ENCODE peak calls at places on chromosomes 11 and 22, in nine cellular contexts. G is cardiac muscle cell; O is mucosa of descending colon; L is Peyer's patch; H is CD4-positive, alpha-beta T cell; R is transverse colon; S is heart right ventricle; K is pancreas; U is astrocyte. C is an unnamed sample.
A peak's percentile ranks its signal among the peaks of the same experiment; 100 is the strongest.

GRCh38 chr22:41598081-41598480 is 8.4 kb upstream of the PMM1 start:
- DNase-seq in S (no peak), K (no peak), H (no peak), G (peak; percentile 75), L (no peak), U (peak; percentile 83), R (no peak), O (no peak), C (no peak)

GRCh38 chr22:26561756-26562417 is 28.0 kb downstream of the TPST2 start:
- DNase-seq in K (peak; percentile 95), S (peak; percentile 71), G (no peak), R (no peak), H (no peak), L (no peak), O (no peak), U (no peak), C (no peak)

GRCh38 chr11:44877908-44878459 is 72.7 kb downstream of the TP53I11 start:
- DNase-seq in U (peak; percentile 10), R (no peak), G (peak; percentile 59), K (no peak), L (no peak), S (no peak), O (no peak), H (no peak), C (no peak)

GRCh38 chr11:126190792-126191191 is 20.7 kb downstream of the RPUSD4 start:
- DNase-seq in K (no peak), O (no peak), G (no peak), S (no peak), H (no peak), U (no peak), L (no peak), R (no peak), C (no peak)

GRCh38 chr22:50678651-50679521 is 6.3 kb downstream of the SHANK3 start:
- DNase-seq in H (no peak), R (no peak), O (peak; percentile 33), G (no peak), S (no peak), U (no peak), L (peak; percentile 8), K (no peak), C (peak; percentile 21)

GRCh38 chr11:32071811-32072210 is 19.1 kb upstream of the RCN1 start:
- DNase-seq in O (no peak), U (peak; percentile 75), R (no peak), G (peak; percentile 74), H (no peak), K (no peak), L (no peak), S (no peak), C (peak; percentile 61)

GRCh38 chr11:123045101-123045500 is 16.8 kb downstream of the HSPA8 start:
- DNase-seq in S (no peak), L (no peak), H (no peak), K (no peak), G (no peak), R (no peak), U (no peak), O (no peak), C (no peak)

GRCh38 chr22:34476762-34477161 is 556.5 kb upstream of the LARGE1 start:
- DNase-seq in U (no peak), O (no peak), S (no peak), R (no peak), K (no peak), H (no peak), L (no peak), G (no peak), C (no peak)

GRCh38 chr11:24216488-24216887 is 280.4 kb upstream of the LUZP2 start:
- DNase-seq in S (no peak), H (no peak), R (no peak), G (no peak), L (no peak), K (no peak), U (no peak), O (no peak), C (no peak)

GRCh38 chr11:16784671-16785070 is 46.2 kb downstream of the C11orf58 start:
- DNase-seq in O (no peak), K (no peak), R (no peak), G (peak; percentile 68), S (no peak), L (no peak), U (no peak), H (no peak), C (no peak)

GRCh38 chr22:44309137-44309536 is 3.6 kb downstream of the SHISAL1 start:
- DNase-seq in S (no peak), G (peak; percentile 93), R (peak; percentile 43), K (no peak), L (no peak), O (peak; percentile 68), U (peak; percentile 95), H (no peak), C (no peak)

GRCh38 chr11:130802567-130802966 is 113.7 kb downstream of the SNX19 start:
- DNase-seq in K (no peak), L (no peak), H (no peak), R (no peak), U (no peak), O (no peak), G (no peak), S (no peak), C (no peak)

GRCh38 chr11:117546431-117547160 is 218.9 kb downstream of the CEP164 start:
- DNase-seq in U (no peak), H (no peak), L (no peak), R (no peak), G (no peak), K (no peak), S (no peak), O (peak; percentile 3), C (no peak)

GRCh38 chr11:29161216-29161615 is 855.6 kb downstream of the KCNA4 start:
- DNase-seq in L (no peak), H (no peak), K (no peak), S (no peak), R (no peak), G (no peak), O (no peak), U (peak; percentile 50), C (no peak)

GRCh38 chr11:130861902-130862552 is 54.3 kb downstream of the SNX19 start:
- DNase-seq in U (peak; percentile 73), O (peak; percentile 91), L (peak; percentile 90), R (peak; percentile 92), K (peak; percentile 85), S (peak; percentile 89), G (peak; percentile 97), H (peak; percentile 80), C (peak; percentile 92)

DNA sequence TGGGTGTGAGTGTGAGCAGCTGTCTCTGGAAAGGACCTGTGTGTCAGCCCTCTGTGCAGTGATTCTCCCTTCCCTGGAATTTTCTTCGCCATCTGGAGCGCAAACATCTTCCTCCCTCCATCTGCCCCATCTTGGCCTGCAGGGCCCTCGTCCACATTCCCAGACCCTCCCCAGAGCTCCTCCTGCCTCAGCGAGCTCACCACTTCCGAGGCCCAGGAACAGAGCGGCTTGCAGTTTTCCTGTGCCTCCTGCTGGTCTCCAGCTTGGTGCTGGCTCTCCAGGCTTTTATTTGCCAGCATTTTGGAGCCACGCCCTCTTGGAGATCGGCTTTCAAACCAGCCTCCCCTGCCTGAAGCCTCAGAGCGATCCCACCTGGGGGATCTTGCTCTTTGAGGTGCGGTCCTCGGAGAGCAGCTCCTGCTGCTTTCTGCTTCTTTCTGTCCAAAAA is at the start of gene GPHA2:
- DNase-seq in R (no peak), G (peak; percentile 40), S (no peak), U (peak; percentile 4), H (no peak), O (no peak), K (peak; percentile 59), L (no peak), C (no peak)
- TF ChIP-seq CTCF in R (no peak), G (peak; percentile 14), S (no peak), U (no peak), H (no peak), O (no peak), K (no peak), L (no peak), C (no peak)

GRCh38 chr11:101331411-101331810 is 201.8 kb upstream of the PGR start:
- DNase-seq in L (no peak), K (no peak), G (no peak), S (no peak), R (no peak), O (no peak), H (no peak), U (no peak), C (no peak)

GRCh38 chr11:101323997-101324396 is 194.4 kb upstream of the PGR start:
- DNase-seq in S (no peak), O (no peak), L (no peak), U (no peak), G (peak; percentile 8), R (no peak), K (no peak), H (no peak), C (no peak)

GRCh38 chr11:101326141-101326540 is 196.5 kb upstream of the PGR start:
- DNase-seq in U (no peak), K (no peak), R (no peak), L (no peak), H (no peak), O (no peak), S (no peak), G (no peak), C (no peak)

GRCh38 chr11:101327908-101328307 is 198.3 kb upstream of the PGR start:
- DNase-seq in H (no peak), O (no peak), U (no peak), R (no peak), S (no peak), G (peak; percentile 24), K (no peak), L (no peak), C (peak; percentile 14)
- H3K9me3 ChIP-seq in H (no peaks in the 10 kb centered on the region), O (no peaks in the 10 kb centered on the region), U (no peaks in the 10 kb centered on the region), R (no peaks in the 10 kb centered on the region), S (no peaks in the 10 kb centered on the region), G (no peaks in the 10 kb centered on the region), K (no peaks in the 10 kb centered on the region), L (no peaks in the 10 kb centered on the region), C (no peaks in the 10 kb centered on the region)

DNA sequence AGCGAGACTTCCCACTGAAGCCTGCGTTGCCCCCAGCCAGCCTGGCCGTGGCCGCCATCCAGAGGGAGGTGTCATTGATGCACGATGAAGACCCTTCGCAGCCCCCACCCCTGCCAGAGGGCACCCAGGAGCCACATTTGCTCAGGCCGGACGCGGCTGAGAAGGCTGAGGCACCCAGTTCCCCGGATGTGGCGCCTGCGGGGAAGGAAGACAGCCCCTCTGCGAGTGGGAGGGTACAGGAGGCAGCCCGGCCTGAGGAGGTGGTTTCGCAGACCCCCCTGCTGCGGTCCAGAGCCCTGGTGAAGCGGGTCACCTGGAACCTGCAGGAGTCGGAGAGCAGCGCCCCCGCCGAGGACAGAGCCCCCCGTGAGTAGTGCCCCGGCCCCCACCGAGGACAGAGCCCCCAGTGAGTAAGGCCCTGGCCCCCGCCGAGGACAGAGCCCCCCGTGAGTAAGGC is 6.4 kb downstream of the IRF7 start:
- DNase-seq in O (peak; percentile 49), G (no peak), R (no peak), L (no peak), H (no peak), U (no peak), K (no peak), S (no peak), C (no peak)
- TF ChIP-seq CTCF in O (no peak), G (no peak), R (no peak), L (no peak), H (no peak), U (no peak), K (no peak), S (no peak), C (no peak)

DNA sequence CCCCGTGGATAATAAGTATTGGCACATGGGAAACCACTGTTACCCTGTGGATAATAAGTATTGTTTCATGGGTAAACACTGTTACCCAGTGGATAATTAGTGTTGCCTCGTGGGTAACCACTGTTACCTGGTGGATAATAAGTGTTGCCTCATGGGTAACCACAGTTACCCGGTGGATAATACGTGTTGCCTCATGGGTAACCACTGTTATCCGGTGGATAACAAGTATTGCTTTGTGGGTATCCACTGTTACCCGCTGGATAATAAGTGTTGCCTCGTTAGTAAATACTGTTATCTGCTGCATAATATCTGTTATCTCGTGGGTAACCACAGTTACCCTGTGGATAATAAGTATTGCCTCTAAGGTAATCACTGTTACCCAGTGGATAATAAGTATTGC is 25.5 kb upstream of the NXPE4 start:
- DNase-seq in L (no peak), G (no peak), H (no peak), K (no peak), O (no peak), S (no peak), U (no peak), R (no peak), C (no peak)
- H3K9me3 ChIP-seq in L (no peaks in the 10 kb centered on the region), G (peaks cover 13% of the 10 kb centered on the region), H (no peaks in the 10 kb centered on the region), K (no peaks in the 10 kb centered on the region), O (peaks cover 26% of the 10 kb centered on the region), S (peaks cover 96% of the 10 kb centered on the region), U (peaks cover 29% of the 10 kb centered on the region), R (no peaks in the 10 kb centered on the region), C (peaks cover 35% of the 10 kb centered on the region)